ENCODE peak calls at places on chromosome 6, in four cellular contexts. O is HepG2, R is ovary, N is A549. V is an unnamed sample.
A peak's percentile ranks its signal among the peaks of the same experiment; 100 is the strongest.

GRCh38 chr6:140462495-140463311 is 1088.3 kb upstream of the CITED2 start:
- DNase-seq in O (no peak), R (no peak), N (no peak), V (no peak)

GRCh38 chr6:17018425-17018824 is 83.4 kb upstream of the STMND1 start:
- DNase-seq in O (no peak), R (no peak), N (no peak), V (no peak)

GRCh38 chr6:43171284-43172126 is 436 bp downstream of the SRF start:
- DNase-seq in O (no peak), R (peak; percentile 70), N (peak; percentile 75), V (no peak)

GRCh38 chr6:44967481-44967880 is 360.6 kb upstream of the RUNX2 start:
- DNase-seq in O (no peak), R (no peak), N (no peak), V (no peak)

GRCh38 chr6:16095180-16095579 is 33.7 kb upstream of the MYLIP start:
- DNase-seq in O (no peak), R (no peak), N (no peak), V (no peak)

GRCh38 chr6:139430897-139431601 is 56.6 kb upstream of the CITED2 start:
- DNase-seq in O (no peak), R (no peak), N (no peak), V (no peak)

GRCh38 chr6:60671369-60671768 is 1614.7 kb downstream of the KHDRBS2 start:
- DNase-seq in O (no peak), R (no peak), N (no peak), V (no peak)

GRCh38 chr6:8182209-8182845 is 80.0 kb upstream of the EEF1E1 start:
- DNase-seq in O (no peak), R (no peak), N (no peak), V (no peak)

GRCh38 chr6:33954453-33954852 is 150.7 kb upstream of the MLN start:
- DNase-seq in O (no peak), R (no peak), N (no peak), V (no peak)

GRCh38 chr6:98833101-98834059 is 994 bp upstream of the POU3F2 start:
- DNase-seq in O (no peak), R (peak; percentile 56), N (no peak), V (no peak)

GRCh38 chr6:148548065-148548748 is 198.6 kb upstream of the UST start:
- DNase-seq in O (no peak), R (peak; percentile 53), N (no peak), V (no peak)

GRCh38 chr6:88983532-88983931 is 20.1 kb upstream of the RNGTT start:
- DNase-seq in O (no peak), R (peak; percentile 39), N (peak; percentile 10), V (no peak)

GRCh38 chr6:85865665-85866372 is 223.1 kb upstream of the SYNCRIP start:
- DNase-seq in O (peak; percentile 74), R (no peak), N (no peak), V (no peak)

GRCh38 chr6:143536461-143536865 is 24.9 kb upstream of the FUCA2 start:
- DNase-seq in O (no peak), R (no peak), N (no peak), V (no peak)

GRCh38 chr6:53306819-53307347 is 41.9 kb downstream of the ELOVL5 start:
- DNase-seq in O (peak; percentile 89), R (no peak), N (no peak), V (no peak)

GRCh38 chr6:47420394-47421371 is 56.9 kb upstream of the CD2AP start:
- DNase-seq in O (no peak), R (no peak), N (no peak), V (no peak)

GRCh38 chr6:138346302-138347195 is 31.2 kb upstream of the SMIM28 start:
- DNase-seq in O (no peak), R (no peak), N (no peak), V (no peak)

GRCh38 chr6:107646176-107646575 is 156.3 kb downstream of the SOBP start:
- DNase-seq in O (no peak), R (no peak), N (no peak), V (peak; percentile 73)

GRCh38 chr6:22279427-22279826 is 17.4 kb downstream of the PRL start:
- DNase-seq in O (no peak), R (no peak), N (no peak), V (no peak)

GRCh38 chr6:154352898-154353585 is 3.6 kb downstream of the IPCEF1 start:
- DNase-seq in O (no peak), R (no peak), N (no peak), V (no peak)

GRCh38 chr6:148251891-148252290 is 90.7 kb upstream of the SASH1 start:
- DNase-seq in O (no peak), R (no peak), N (no peak), V (no peak)

GRCh38 chr6:98254624-98255023 is 579.8 kb upstream of the POU3F2 start:
- DNase-seq in O (no peak), R (no peak), N (no peak), V (no peak)

GRCh38 chr6:145815351-145815772 is 767 bp upstream of the FBXO30 start:
- DNase-seq in O (no peak), R (no peak), N (peak; percentile 33), V (no peak)

GRCh38 chr6:36441307-36441894 is 1.3 kb downstream of the PXT1 start:
- DNase-seq in O (peak; percentile 94), R (peak; percentile 90), N (peak; percentile 96), V (peak; percentile 89)

GRCh38 chr6:33118525-33119123 is 42.8 kb downstream of the HLA-DPB1 start:
- DNase-seq in O (peak; percentile 66), R (no peak), N (no peak), V (peak; percentile 73)

GRCh38 chr6:3500262-3501001 is 43.6 kb upstream of the SLC22A23 start:
- DNase-seq in O (peak; percentile 42), R (no peak), N (no peak), V (no peak)

DNA sequence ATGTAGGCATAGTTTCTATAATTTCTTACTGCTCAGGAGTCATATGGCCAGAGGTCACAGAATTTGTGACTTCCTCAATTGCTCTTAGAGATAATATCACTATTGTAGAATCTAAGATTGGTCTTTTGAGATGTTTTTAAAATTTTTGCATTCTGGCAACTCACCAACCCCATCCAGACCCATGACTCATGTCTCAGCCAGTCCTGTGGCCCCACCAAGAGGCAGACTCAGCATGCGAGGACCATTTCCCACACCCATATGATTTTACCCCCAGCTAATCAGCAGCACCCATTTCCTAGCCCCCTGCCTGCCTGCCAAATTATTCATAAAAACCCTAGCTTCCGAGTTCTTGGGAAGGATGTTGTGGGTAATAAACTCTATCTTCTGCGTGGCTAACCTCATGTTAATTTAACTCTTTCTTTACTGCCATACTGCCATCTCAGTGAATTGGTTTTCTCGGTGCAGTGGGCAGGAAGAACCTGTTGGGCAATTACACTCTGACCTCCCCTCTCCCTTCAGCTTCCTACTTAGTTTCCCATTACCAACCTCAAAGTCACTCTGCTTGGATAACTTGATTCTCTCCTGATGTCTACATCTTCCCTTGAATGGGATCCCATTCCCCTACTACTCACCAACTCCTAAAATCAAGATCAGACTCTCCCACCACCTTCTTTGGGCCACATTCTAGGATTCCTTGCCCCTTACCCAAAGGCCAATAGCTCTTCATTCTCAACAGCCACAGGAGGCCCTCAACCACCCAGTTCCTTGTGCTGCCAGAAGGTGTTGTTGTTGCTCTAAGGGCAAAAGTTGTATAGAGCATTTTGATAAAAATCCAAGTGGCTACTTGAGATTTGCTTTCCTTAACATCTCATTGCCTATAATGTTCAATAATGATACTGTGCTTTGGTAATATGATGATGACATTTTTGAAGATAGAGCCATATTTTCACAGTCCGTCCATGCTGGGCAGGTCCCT is 16.2 kb upstream of the IYD start:
- DNase-seq in O (no peak), R (no peak), N (no peak), V (no peak)
- TF ChIP-seq EP300 in O (no peak), R (no peak), N (no peak), V (no peak)

GRCh38 chr6:2108700-2109306 is 136.6 kb downstream of the GMDS start:
- DNase-seq in O (peak; percentile 20), R (no peak), N (no peak), V (no peak)

GRCh38 chr6:2110504-2110903 is 134.9 kb downstream of the GMDS start:
- DNase-seq in O (no peak), R (no peak), N (no peak), V (no peak)

GRCh38 chr6:2114100-2114499 is 131.3 kb downstream of the GMDS start:
- DNase-seq in O (no peak), R (no peak), N (no peak), V (no peak)

GRCh38 chr6:2109796-2110195 is 135.6 kb downstream of the GMDS start:
- DNase-seq in O (no peak), R (no peak), N (no peak), V (no peak)

DNA sequence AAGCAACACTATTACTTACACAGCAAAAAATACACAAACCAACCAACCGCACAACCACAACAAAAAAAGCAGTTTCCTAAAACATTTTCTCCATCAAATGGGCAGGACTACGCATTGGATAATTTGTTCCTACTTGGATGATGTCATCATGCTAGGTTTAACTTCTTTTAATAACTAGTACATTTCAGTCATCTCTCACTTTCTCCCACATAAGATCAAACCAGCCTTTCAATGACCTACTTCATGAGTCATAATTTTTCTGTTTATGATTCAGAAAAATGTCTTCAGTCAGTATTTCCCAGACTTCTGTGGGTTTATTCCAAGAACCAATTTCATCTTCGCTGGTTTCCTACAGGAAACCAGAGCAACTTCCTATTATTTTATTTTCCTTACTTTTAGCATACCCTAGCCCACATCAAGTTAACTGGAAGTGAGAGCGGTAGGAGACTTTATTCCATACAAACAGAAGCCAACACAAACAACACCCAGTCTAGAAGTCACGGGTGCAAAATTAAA is 134.2 kb downstream of the GMDS start:
- DNase-seq in O (no peak), R (no peak), N (no peak), V (no peak)
- H3K27ac ChIP-seq in O (no peak overlapping the region), R (no peak overlapping the region), N (no peak overlapping the region), V (no peak overlapping the region)

GRCh38 chr6:70282906-70283461 is 19.9 kb downstream of the COL9A1 start:
- DNase-seq in O (no peak), R (no peak), N (no peak), V (no peak)

GRCh38 chr6:70277480-70277879 is 25.4 kb downstream of the COL9A1 start:
- DNase-seq in O (no peak), R (no peak), N (no peak), V (no peak)

GRCh38 chr6:70280462-70280861 is 22.4 kb downstream of the COL9A1 start:
- DNase-seq in O (no peak), R (no peak), N (no peak), V (no peak)

DNA sequence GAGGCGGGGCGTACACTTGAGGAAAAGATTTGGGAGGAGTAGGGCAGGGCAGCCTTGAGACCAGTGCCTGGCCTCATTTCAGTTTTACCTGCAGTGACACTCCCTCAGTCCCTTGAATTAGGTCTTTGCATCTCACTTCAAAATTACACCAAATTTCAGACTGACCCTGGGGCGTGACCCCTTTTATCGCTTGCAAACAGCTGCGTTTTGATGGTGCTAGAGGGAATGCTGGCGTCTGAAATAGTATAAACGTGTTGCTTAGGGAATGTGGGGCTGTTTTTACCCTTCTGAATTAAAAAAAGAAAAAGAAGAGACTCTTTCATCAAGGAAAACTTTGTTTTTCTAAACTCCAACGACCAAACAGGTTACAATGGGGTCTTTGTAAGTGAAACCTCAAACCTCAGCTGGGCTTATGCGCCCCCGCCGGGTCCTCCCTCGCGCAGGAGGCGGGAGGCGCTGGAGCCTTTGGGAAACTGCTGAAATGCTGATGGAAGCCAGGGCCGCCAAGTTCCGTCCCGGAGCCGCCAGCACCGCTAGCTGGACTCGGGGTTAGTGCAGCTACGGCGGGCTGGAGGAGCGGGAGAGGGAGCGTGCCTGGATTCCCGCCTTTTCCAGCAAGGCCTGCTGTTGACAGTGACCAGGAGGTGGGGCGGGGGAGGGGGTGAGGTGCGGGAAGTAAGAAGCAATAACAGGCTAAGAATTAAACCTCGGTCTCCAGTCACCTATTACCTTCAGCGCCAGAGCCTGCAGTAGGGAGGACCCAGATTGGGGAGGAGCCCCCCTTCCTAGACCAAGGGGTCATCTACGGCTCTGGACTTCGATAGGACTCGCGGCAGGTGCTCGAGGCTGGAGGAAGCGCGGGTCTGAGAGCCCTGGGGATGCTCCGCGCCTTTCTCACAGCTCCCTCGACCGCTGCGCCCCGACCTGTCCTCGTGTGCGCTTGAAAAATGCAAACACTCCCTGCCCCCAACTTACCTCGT is 20.7 kb downstream of the COL9A1 start:
- DNase-seq in O (no peak), R (no peak), N (no peak), V (no peak)
- TF ChIP-seq EP300 in O (no peak), R (no peak), N (no peak), V (no peak)

GRCh38 chr6:105200133-105200730 is 20.4 kb upstream of the POPDC3 start:
- DNase-seq in O (no peak), R (no peak), N (no peak), V (no peak)
- H3K27ac ChIP-seq in O (no peak overlapping the region), R (no peak overlapping the region), N (no peak overlapping the region), V (no peak overlapping the region)